ENCODE peak calls at places on chromosomes 3 and 15, in six cellular contexts. O is right atrium auricular region; Q is fibroblast of lung; G is CD8-positive, alpha-beta T cell; A is tibial nerve; S is GM20000. Y is an unnamed sample.

GRCh38 chr3:42547401-42547945 is 34.3 kb downstream of the SEC22C start:
- DNase-seq in O (peak; percentile 78), G (peak; percentile 60), Q (peak; percentile 36), A (peak; percentile 42), S (peak; percentile 74), Y (no peak)

GRCh38 chr15:44246521-44247268 is 41.8 kb upstream of the GOLM2 start:
- DNase-seq in A (no peak), O (no peak), Q (no peak), G (no peak), S (no peak), Y (no peak)

GRCh38 chr3:47661121-47661752 is 82.6 kb upstream of the CSPG5 start:
- DNase-seq in A (no peak), Q (peak; percentile 76), G (no peak), S (no peak), O (no peak), Y (no peak)

GRCh38 chr3:33807190-33807589 is 8.8 kb downstream of the PDCD6IP start:
- DNase-seq in S (no peak), G (no peak), O (no peak), Q (no peak), A (no peak), Y (no peak)

GRCh38 chr15:101052681-101053121 is 133.5 kb downstream of the LRRK1 start:
- DNase-seq in Q (no peak), O (no peak), A (peak; percentile 2), G (no peak), S (no peak), Y (no peak)

GRCh38 chr3:151879037-151879436 is 5.6 kb downstream of the SUCNR1 start:
- DNase-seq in O (no peak), S (no peak), A (no peak), G (no peak), Q (peak; percentile 49), Y (no peak)

GRCh38 chr15:36883705-36884355 is 216.5 kb downstream of the MEIS2 start:
- DNase-seq in A (peak; percentile 88), G (peak; percentile 15), S (peak; percentile 87), O (peak; percentile 89), Q (peak; percentile 86), Y (peak; percentile 35)

GRCh38 chr3:123636431-123636841 is 51.6 kb upstream of the HACD2 start:
- DNase-seq in G (no peak), O (no peak), Q (no peak), S (no peak), A (no peak), Y (no peak)

GRCh38 chr15:45091161-45091560 is 22.8 kb downstream of the DUOX2 start:
- DNase-seq in A (no peak), O (no peak), G (no peak), S (no peak), Q (peak; percentile 19), Y (no peak)

GRCh38 chr3:136250862-136251460 is 821 bp downstream of the PCCB start:
- DNase-seq in Q (peak; percentile 64), O (peak; percentile 72), A (peak; percentile 53), S (peak; percentile 48), G (peak; percentile 3), Y (no peak)

GRCh38 chr15:30065025-30065801 is 17.5 kb upstream of the GOLGA8J start:
- DNase-seq in Q (peak; percentile 93), G (no peak), O (no peak), S (no peak), A (no peak), Y (no peak)

GRCh38 chr15:32657198-32657886 is 15.8 kb downstream of the SCG5 start:
- DNase-seq in A (no peak), G (no peak), O (no peak), S (peak; percentile 22), Q (no peak), Y (no peak)

GRCh38 chr3:162082516-162082915 is 585.9 kb downstream of the OTOL1 start:
- DNase-seq in S (no peak), G (no peak), Q (no peak), O (no peak), A (no peak), Y (no peak)

DNA sequence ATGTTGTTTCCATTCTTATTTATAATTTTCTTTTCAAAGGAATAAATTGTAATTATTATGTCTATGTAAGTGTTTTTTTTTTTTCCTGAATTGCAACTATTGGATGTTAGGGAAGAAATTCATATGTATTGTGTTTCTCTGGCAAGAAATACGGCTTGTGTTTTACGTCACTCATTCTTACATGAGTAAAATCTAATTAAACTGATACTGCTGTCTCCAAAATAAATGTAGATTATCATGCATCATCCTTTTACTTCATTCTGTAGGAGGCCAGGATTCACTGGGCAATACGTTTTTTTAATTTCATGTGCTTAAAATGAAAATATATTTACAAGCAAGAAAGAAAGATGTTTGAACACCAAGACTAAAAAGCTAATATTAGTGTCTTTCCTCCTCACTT is 590.8 kb downstream of the OTOL1 start:
- DNase-seq in S (no peak), G (no peak), Q (no peak), O (no peak), A (no peak), Y (no peak)
- TF ChIP-seq CTCF in S (no peak), G (no peak), Q (no peak), O (no peak), A (no peak), Y (no peak)

GRCh38 chr3:143037867-143038266 is 36.5 kb downstream of the U2SURP start:
- DNase-seq in S (no peak), Q (no peak), A (no peak), G (no peak), O (no peak), Y (no peak)
- TF ChIP-seq CTCF in S (no peak), Q (no peak), A (no peak), G (no peak), O (no peak), Y (peak; percentile 18)

GRCh38 chr3:111152506-111152905 is 80.9 kb downstream of the NECTIN3 start:
- DNase-seq in G (no peak), A (no peak), O (no peak), Q (peak; percentile 6), S (no peak), Y (no peak)

GRCh38 chr3:111156506-111156905 is 84.9 kb downstream of the NECTIN3 start:
- DNase-seq in Q (peak; percentile 20), A (no peak), S (no peak), O (no peak), G (no peak), Y (no peak)

GRCh38 chr3:111151438-111151837 is 79.8 kb downstream of the NECTIN3 start:
- DNase-seq in G (no peak), Q (peak; percentile 80), A (no peak), O (no peak), S (no peak), Y (no peak)
- TF ChIP-seq CTCF in G (no peak), Q (no peak), A (no peak), O (no peak), S (no peak), Y (no peak)

GRCh38 chr3:22594990-22595389 is 608.1 kb upstream of the UBE2E2 start:
- DNase-seq in G (no peak), Q (no peak), S (no peak), O (no peak), A (no peak), Y (no peak)
- TF ChIP-seq CTCF in G (no peak), Q (no peak), S (no peak), O (no peak), A (no peak), Y (no peak)

GRCh38 chr3:37803726-37804469 is 57.8 kb upstream of the CTDSPL start:
- DNase-seq in O (no peak), G (no peak), Q (no peak), A (no peak), S (no peak), Y (no peak)
- TF ChIP-seq CTCF in O (no peak), G (no peak), Q (no peak), A (no peak), S (no peak), Y (no peak)

GRCh38 chr15:39976291-39977274 is 42.7 kb downstream of the EIF2AK4 start:
- DNase-seq in Q (peak; percentile 68), O (peak; percentile 70), S (peak; percentile 63), A (peak; percentile 40), G (no peak), Y (no peak)
- TF ChIP-seq CTCF in Q (peak; percentile 52), O (peak; percentile 35), S (peak; percentile 19), A (peak; percentile 79), G (no peak), Y (no peak)

DNA sequence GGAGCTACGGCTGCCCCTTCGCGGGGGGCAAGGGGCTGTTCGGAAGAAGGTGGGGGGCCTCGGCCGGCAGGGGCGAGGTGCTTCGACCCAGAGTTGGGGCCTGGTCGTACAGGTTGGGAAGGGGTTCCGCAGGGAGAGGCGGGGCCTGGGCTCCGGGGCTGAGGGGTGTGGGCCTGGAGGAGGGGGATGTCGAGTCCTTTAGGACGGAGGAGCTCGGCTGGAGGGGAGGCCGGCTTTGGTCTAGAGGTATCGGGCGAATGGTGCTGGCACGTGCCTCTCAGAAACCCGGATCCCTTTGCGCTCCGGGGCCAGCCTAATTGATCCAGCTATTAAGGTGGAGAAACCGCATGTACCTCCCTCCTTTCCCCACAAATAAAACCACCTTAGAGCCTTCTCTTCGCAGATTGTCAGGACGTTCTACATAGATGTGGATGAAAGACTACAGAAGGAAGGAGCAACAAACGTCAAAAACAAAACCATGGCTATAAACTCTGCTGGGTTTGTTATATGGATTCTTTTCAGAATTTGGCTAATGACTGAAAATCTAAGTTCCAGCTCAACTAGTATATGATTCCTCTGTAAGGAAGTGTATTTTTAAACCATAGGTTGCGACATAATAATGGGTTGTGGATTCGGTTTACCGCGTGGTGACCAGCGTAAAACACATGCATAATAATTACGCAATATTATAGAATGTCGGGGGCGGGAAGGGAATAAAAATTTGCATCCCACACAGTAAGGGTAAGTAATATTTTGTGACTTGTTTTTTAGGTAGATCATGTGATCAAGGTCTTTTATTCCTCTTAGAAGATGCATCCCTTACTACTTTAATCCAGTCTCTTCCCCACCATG is 644 bp upstream of the NGLY1 start:
- DNase-seq in O (no peak), A (peak; percentile 17), S (no peak), Q (peak; percentile 41), G (no peak), Y (no peak)
- TF ChIP-seq CTCF in O (no peak), A (no peak), S (no peak), Q (no peak), G (no peak), Y (no peak)

DNA sequence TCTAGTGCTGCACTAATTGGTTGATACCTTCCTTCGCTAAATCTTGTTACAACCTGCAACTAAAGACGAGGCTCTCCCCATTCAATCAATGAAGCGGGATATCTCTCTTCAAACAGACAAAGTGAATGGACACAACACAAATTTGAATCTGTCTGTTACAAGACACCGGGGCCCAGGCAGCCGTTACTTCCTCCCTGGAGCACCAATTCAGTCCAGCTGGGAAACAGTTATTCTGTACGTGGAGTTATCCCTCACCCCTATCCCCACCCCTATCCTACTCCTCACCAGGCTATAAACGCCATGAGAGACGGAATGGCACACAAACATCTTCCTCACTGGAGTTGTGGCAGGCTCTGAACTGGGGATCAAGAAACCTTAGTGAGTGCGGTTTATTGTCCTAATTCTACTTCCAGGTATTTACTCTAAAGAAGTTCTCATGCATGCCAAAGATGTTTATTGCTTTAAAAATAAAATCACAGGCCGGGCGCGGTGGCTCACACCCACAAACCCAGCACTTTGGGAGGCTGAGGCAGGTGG is 181.8 kb downstream of the FOXP1 start:
- DNase-seq in G (no peak), O (no peak), A (no peak), S (no peak), Q (no peak), Y (no peak)
- TF ChIP-seq CTCF in G (no peak), O (no peak), A (no peak), S (no peak), Q (no peak), Y (no peak)

Y was measured in GM12864.